ENCODE peak calls at places on chromosomes 1 and 21, in eight cellular contexts. One of them, this sample, is unnamed.

GRCh38 chr1:234980657-234981396 is 147.8 kb downstream of the TOMM20 start:
- DNase-seq in ovary: peak; percentile 82
- DNase-seq in HepG2: peak; percentile 83
- DNase-seq in transverse colon: peak; percentile 72
- DNase-seq in sigmoid colon: peak; percentile 94
- DNase-seq in tibial nerve: peak; percentile 79
- DNase-seq in stomach: peak; percentile 67
- DNase-seq in A549: peak; percentile 80
- DNase-seq in this sample: peak; percentile 84

GRCh38 chr1:150544204-150544603 is 5.0 kb upstream of the ADAMTSL4 start:
- DNase-seq in HepG2: no peak
- DNase-seq in tibial nerve: no peak
- DNase-seq in sigmoid colon: no peak
- DNase-seq in transverse colon: no peak
- DNase-seq in ovary: no peak
- DNase-seq in stomach: no peak
- DNase-seq in A549: no peak
- DNase-seq in this sample: no peak

GRCh38 chr1:113101588-113101987 is 28.6 kb downstream of the LRIG2 start:
- DNase-seq in HepG2: no peak
- DNase-seq in sigmoid colon: no peak
- DNase-seq in transverse colon: no peak
- DNase-seq in tibial nerve: no peak
- DNase-seq in ovary: no peak
- DNase-seq in A549: no peak
- DNase-seq in stomach: no peak
- DNase-seq in this sample: no peak

GRCh38 chr1:7538849-7539771 is 232.0 kb upstream of the VAMP3 start:
- DNase-seq in ovary: no peak
- DNase-seq in transverse colon: no peak
- DNase-seq in tibial nerve: no peak
- DNase-seq in HepG2: no peak
- DNase-seq in sigmoid colon: no peak
- DNase-seq in stomach: no peak
- DNase-seq in A549: no peak
- DNase-seq in this sample: no peak

GRCh38 chr1:192527950-192528349 is 47.6 kb upstream of the RGS1 start:
- DNase-seq in ovary: no peak
- DNase-seq in transverse colon: no peak
- DNase-seq in tibial nerve: no peak
- DNase-seq in HepG2: no peak
- DNase-seq in stomach: no peak
- DNase-seq in A549: no peak
- DNase-seq in sigmoid colon: no peak
- DNase-seq in this sample: no peak

GRCh38 chr1:11422701-11423100 is 56.3 kb upstream of the DISP3 start:
- DNase-seq in A549: no peak
- DNase-seq in transverse colon: no peak
- DNase-seq in HepG2: no peak
- DNase-seq in ovary: no peak
- DNase-seq in tibial nerve: no peak
- DNase-seq in sigmoid colon: no peak
- DNase-seq in stomach: no peak
- DNase-seq in this sample: no peak

GRCh38 chr1:38733761-38734160 is 125.8 kb downstream of the RRAGC start:
- DNase-seq in HepG2: no peak
- DNase-seq in tibial nerve: no peak
- DNase-seq in sigmoid colon: no peak
- DNase-seq in stomach: no peak
- DNase-seq in transverse colon: no peak
- DNase-seq in ovary: no peak
- DNase-seq in A549: no peak
- DNase-seq in this sample: no peak

GRCh38 chr1:201348211-201348566 is 29.3 kb downstream of the TNNT2 start:
- DNase-seq in HepG2: peak; percentile 26
- DNase-seq in stomach: peak; percentile 50
- DNase-seq in ovary: no peak
- DNase-seq in A549: peak; percentile 92
- DNase-seq in sigmoid colon: no peak
- DNase-seq in transverse colon: peak; percentile 33
- DNase-seq in tibial nerve: peak; percentile 8
- DNase-seq in this sample: no peak

DNA sequence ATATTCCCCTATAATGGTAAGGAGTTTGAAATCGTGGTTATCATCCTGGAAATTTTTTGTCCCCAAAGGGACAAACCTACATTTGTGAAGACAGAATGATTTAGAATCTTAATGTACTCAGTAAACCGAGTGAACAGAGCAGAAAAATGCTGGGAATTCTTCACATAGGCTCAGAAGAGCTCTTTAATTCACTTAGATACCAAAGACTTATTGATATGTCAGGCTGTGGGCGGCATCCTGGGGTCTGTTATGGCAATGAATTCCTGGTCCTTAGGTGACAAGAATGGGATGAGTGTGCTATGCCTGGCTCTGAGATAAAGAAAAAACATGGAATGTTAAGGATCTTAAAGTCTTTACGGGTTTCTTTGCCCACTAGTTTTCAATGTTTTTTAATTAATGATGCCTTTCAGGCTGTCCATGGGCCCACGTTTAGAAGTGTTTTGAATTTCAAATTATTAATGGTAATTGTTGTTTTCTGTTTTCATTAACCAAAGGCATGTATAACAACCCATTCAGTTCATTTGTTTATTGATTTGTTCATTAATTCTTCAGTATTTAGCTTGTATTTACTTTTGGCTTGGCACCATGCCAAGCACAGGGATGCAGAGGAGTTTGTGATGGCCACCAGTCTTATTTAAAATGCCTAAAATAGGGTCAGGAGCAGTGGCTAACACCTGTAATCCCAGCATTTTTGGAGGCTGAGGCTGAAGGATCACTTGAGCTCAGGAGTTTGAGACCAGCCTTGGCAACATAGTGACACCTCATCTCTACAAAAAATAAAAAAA is 75.1 kb downstream of the ROR1 start:
- DNase-seq in ovary: no peak
- DNase-seq in stomach: no peak
- DNase-seq in tibial nerve: no peak
- DNase-seq in transverse colon: no peak
- DNase-seq in sigmoid colon: no peak
- DNase-seq in HepG2: no peak
- DNase-seq in A549: no peak
- DNase-seq in this sample: no peak
- TF ChIP-seq EP300 in ovary: no peak
- TF ChIP-seq EP300 in stomach: no peak
- TF ChIP-seq EP300 in tibial nerve: no peak
- TF ChIP-seq EP300 in transverse colon: no peak
- TF ChIP-seq EP300 in sigmoid colon: no peak
- TF ChIP-seq EP300 in HepG2: no peak
- TF ChIP-seq EP300 in A549: no peak
- TF ChIP-seq EP300 in this sample: no peak

GRCh38 chr1:223216482-223217205 is 73.6 kb upstream of the TLR5 start:
- DNase-seq in ovary: no peak
- DNase-seq in transverse colon: no peak
- DNase-seq in sigmoid colon: no peak
- DNase-seq in HepG2: no peak
- DNase-seq in A549: no peak
- DNase-seq in stomach: no peak
- DNase-seq in tibial nerve: no peak
- DNase-seq in this sample: no peak

GRCh38 chr1:223214272-223214807 is 71.3 kb upstream of the TLR5 start:
- DNase-seq in A549: no peak
- DNase-seq in transverse colon: no peak
- DNase-seq in ovary: no peak
- DNase-seq in tibial nerve: no peak
- DNase-seq in stomach: no peak
- DNase-seq in HepG2: no peak
- DNase-seq in sigmoid colon: no peak
- DNase-seq in this sample: no peak

GRCh38 chr1:223217781-223218180 is 74.7 kb upstream of the TLR5 start:
- DNase-seq in HepG2: no peak
- DNase-seq in sigmoid colon: no peak
- DNase-seq in transverse colon: no peak
- DNase-seq in ovary: no peak
- DNase-seq in tibial nerve: no peak
- DNase-seq in A549: no peak
- DNase-seq in stomach: no peak
- DNase-seq in this sample: no peak

GRCh38 chr1:223215026-223215425 is 72.0 kb upstream of the TLR5 start:
- DNase-seq in transverse colon: no peak
- DNase-seq in ovary: no peak
- DNase-seq in tibial nerve: no peak
- DNase-seq in sigmoid colon: no peak
- DNase-seq in stomach: no peak
- DNase-seq in HepG2: no peak
- DNase-seq in A549: no peak
- DNase-seq in this sample: no peak

DNA sequence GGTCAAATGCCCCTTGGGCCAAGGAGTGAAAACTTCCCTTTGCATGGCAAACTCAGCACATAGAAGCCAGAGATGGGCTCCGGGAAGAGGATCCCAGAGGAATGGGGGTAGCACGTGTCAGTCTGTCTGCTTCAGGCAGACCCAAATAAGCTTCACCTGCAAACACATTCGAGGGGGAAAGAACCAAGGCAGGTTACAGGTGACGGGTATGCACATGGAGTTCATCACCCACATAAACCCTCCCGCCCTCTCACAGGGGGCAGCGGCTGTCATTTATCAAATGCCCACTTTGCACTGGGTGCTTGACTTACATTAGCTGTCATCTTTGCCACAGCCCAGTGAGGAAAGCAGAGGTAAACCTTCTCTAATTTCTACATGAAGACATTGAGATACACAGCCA is 73.0 kb upstream of the TLR5 start:
- DNase-seq in ovary: no peak
- DNase-seq in A549: no peak
- DNase-seq in tibial nerve: no peak
- DNase-seq in HepG2: no peak
- DNase-seq in transverse colon: no peak
- DNase-seq in sigmoid colon: no peak
- DNase-seq in stomach: no peak
- DNase-seq in this sample: no peak
- TF ChIP-seq EP300 in ovary: no peak
- TF ChIP-seq EP300 in A549: no peak
- TF ChIP-seq EP300 in tibial nerve: no peak
- TF ChIP-seq EP300 in HepG2: no peak
- TF ChIP-seq EP300 in transverse colon: no peak
- TF ChIP-seq EP300 in sigmoid colon: no peak
- TF ChIP-seq EP300 in stomach: no peak
- TF ChIP-seq EP300 in this sample: no peak

GRCh38 chr1:230772457-230773395 is 25.5 kb downstream of the CAPN9 start:
- DNase-seq in tibial nerve: peak; percentile 42
- DNase-seq in HepG2: peak; percentile 56
- DNase-seq in ovary: peak; percentile 41
- DNase-seq in A549: peak; percentile 44
- DNase-seq in stomach: peak; percentile 48
- DNase-seq in transverse colon: no peak
- DNase-seq in sigmoid colon: no peak
- DNase-seq in this sample: no peak
- TF ChIP-seq EP300 in tibial nerve: peak; percentile 21
- TF ChIP-seq EP300 in HepG2: no peak
- TF ChIP-seq EP300 in ovary: no peak
- TF ChIP-seq EP300 in A549: no peak
- TF ChIP-seq EP300 in stomach: no peak
- TF ChIP-seq EP300 in transverse colon: no peak
- TF ChIP-seq EP300 in sigmoid colon: no peak
- TF ChIP-seq EP300 in this sample: no peak

DNA sequence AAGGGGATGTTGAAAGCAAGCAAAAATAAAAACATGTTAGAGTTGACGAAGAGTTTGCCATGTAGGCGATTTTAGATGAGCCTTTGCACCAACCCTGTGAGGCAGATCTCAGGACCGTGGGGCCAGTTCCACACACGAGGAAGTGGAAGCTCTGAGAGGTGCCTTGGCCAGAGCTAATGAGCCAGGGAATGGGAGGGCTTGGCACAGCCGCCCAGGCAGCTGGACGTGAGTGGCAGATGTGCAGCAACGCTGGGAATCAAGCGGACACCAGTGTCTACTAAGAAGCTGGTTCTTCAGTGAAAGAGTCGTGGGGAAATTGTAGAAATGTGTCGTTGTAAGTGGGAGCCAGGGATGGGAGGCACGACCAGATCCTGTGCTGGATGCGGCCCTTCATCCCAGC is 58.9 kb upstream of the COL6A1 start:
- DNase-seq in ovary: no peak
- DNase-seq in sigmoid colon: no peak
- DNase-seq in tibial nerve: no peak
- DNase-seq in transverse colon: no peak
- DNase-seq in HepG2: no peak
- DNase-seq in A549: no peak
- DNase-seq in stomach: no peak
- DNase-seq in this sample: no peak
- TF ChIP-seq EP300 in ovary: no peak
- TF ChIP-seq EP300 in sigmoid colon: no peak
- TF ChIP-seq EP300 in tibial nerve: no peak
- TF ChIP-seq EP300 in transverse colon: no peak
- TF ChIP-seq EP300 in HepG2: no peak
- TF ChIP-seq EP300 in A549: no peak
- TF ChIP-seq EP300 in stomach: no peak
- TF ChIP-seq EP300 in this sample: no peak

DNA sequence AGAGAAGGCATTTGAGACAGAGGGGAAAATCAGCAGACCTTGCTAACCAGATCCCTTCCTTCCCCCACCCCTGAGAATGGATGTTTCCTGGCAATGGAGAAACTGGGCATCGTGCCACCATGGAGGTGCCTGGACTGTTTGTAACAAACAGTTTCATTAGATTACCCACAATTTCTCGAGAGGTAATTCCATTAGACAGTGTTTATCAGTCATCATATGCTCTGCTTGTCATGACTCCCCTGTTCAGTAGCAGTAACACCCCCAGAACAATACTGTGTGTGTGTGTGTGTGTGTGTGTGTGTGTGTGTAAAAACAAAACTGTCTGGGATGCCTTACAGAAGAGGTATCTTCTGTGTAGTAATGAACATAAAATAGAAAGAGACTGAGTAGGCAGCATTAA is 228.5 kb upstream of the DEPDC1 start:
- DNase-seq in tibial nerve: peak; percentile 16
- DNase-seq in HepG2: no peak
- DNase-seq in ovary: no peak
- DNase-seq in transverse colon: peak; percentile 7
- DNase-seq in sigmoid colon: peak; percentile 76
- DNase-seq in A549: no peak
- DNase-seq in stomach: no peak
- DNase-seq in this sample: no peak
- TF ChIP-seq EP300 in tibial nerve: no peak
- TF ChIP-seq EP300 in HepG2: no peak
- TF ChIP-seq EP300 in ovary: no peak
- TF ChIP-seq EP300 in transverse colon: no peak
- TF ChIP-seq EP300 in sigmoid colon: no peak
- TF ChIP-seq EP300 in A549: no peak
- TF ChIP-seq EP300 in stomach: no peak
- TF ChIP-seq EP300 in this sample: no peak